ENCODE peak calls at places on chromosomes 16 and 17, in four cellular contexts. J is ureter, H is mesothelial cell of epicardium, Q is progenitor cell of endocrine pancreas. F is an unnamed sample.

GRCh38 chr17:35011671-35012216 is 31.4 kb downstream of the LIG3 start:
- DNase-seq in J (no peak), H (no peak), Q (no peak), F (no peak)

GRCh38 chr16:85711982-85712587 is 23.3 kb upstream of the GINS2 start:
- DNase-seq in Q (no peak), H (no peak), J (no peak), F (no peak)

GRCh38 chr17:58344047-58344790 is 7.8 kb downstream of the SUPT4H1 start:
- DNase-seq in Q (no peak), J (peak), H (no peak), F (no peak)

GRCh38 chr16:90046122-90046970 is 27.1 kb upstream of the DBNDD1 start:
- DNase-seq in H (no peak), Q (peak), J (no peak), F (peak)

GRCh38 chr16:85046957-85047866 is 19.6 kb downstream of the KIAA0513 start:
- DNase-seq in Q (no peak), H (no peak), J (no peak), F (no peak)

GRCh38 chr17:63345598-63345997 is 100.5 kb downstream of the CYB561 start:
- DNase-seq in H (no peak), Q (no peak), J (no peak), F (no peak)

GRCh38 chr17:41578538-41578937 is 6.7 kb upstream of the KRT9 start:
- DNase-seq in J (no peak), H (no peak), Q (no peak), F (no peak)

GRCh38 chr17:78395186-78395585 is 16.7 kb downstream of the PGS1 start:
- DNase-seq in Q (no peak), J (no peak), H (no peak), F (no peak)

GRCh38 chr17:62755139-62755851 is 52.8 kb downstream of the MARCHF10 start:
- DNase-seq in Q (no peak), J (no peak), H (no peak), F (no peak)

GRCh38 chr17:48970224-48970623 is 1.8 kb upstream of the GIP start:
- DNase-seq in J (no peak), Q (no peak), H (peak), F (no peak)

GRCh38 chr16:68733570-68733969 is 3.5 kb upstream of the CDH1 start:
- DNase-seq in Q (no peak), H (no peak), J (no peak), F (no peak)

GRCh38 chr16:4908854-4909401 is 28.0 kb downstream of the PPL start:
- DNase-seq in J (no peak), Q (no peak), H (no peak), F (no peak)

GRCh38 chr16:71899171-71899570 is 3.8 kb downstream of the IST1 start:
- DNase-seq in Q (no peak), J (no peak), H (no peak), F (no peak)

GRCh38 chr16:551210-551609 is 9.0 kb upstream of the PRR35 start:
- DNase-seq in J (no peak), Q (no peak), H (no peak), F (no peak)

GRCh38 chr16:58021661-58022551 is 3.6 kb upstream of the MMP15 start:
- DNase-seq in H (no peak), Q (no peak), J (no peak), F (no peak)